ENCODE peak calls at places on chromosomes 7 and 10, in five cellular contexts. X is gastrocnemius medialis, J is BJ, F is colonic mucosa, D is mesendoderm. M is an unnamed sample.

GRCh38 chr7:47473499-47474210 is 108.3 kb downstream of the TNS3 start:
- DNase-seq in F (no peak), J (no peak), D (no peak), X (no peak), M (no peak)

GRCh38 chr10:49538381-49539319 is at the start of gene ERCC6:
- DNase-seq in D (peak; percentile 98), F (peak; percentile 98), J (peak; percentile 91), X (peak; percentile 97), M (peak; percentile 96)

GRCh38 chr7:27129729-27130539 is 623 bp downstream of the HOXA4 start:
- DNase-seq in J (no peak), X (peak; percentile 26), D (no peak), F (peak; percentile 75), M (no peak)

GRCh38 chr10:100909506-100910260 is 3.1 kb upstream of the SLF2 start:
- DNase-seq in X (no peak), J (no peak), D (peak; percentile 29), F (no peak), M (no peak)

GRCh38 chr7:158407581-158408331 is 179.9 kb downstream of the PTPRN2 start:
- DNase-seq in J (no peak), F (no peak), X (no peak), D (peak; percentile 66), M (no peak)

GRCh38 chr7:105675873-105676484 is 94.7 kb upstream of the EFCAB10 start:
- DNase-seq in F (no peak), D (no peak), X (no peak), J (no peak), M (no peak)

GRCh38 chr7:134988161-134988560 is 1.9 kb downstream of the AGBL3 start:
- DNase-seq in J (no peak), F (no peak), D (no peak), X (no peak), M (no peak)

GRCh38 chr7:25795824-25796235 is 356.2 kb upstream of the NFE2L3 start:
- DNase-seq in D (no peak), X (no peak), J (no peak), F (no peak), M (no peak)

GRCh38 chr10:89217057-89217990 is 10.2 kb upstream of the CH25H start:
- DNase-seq in F (peak; percentile 71), J (no peak), D (peak; percentile 52), X (no peak), M (peak; percentile 29)

GRCh38 chr10:49679480-49679893 is at the start of gene C10orf53:
- DNase-seq in X (no peak), F (peak; percentile 43), J (no peak), D (peak; percentile 88), M (peak; percentile 18)

GRCh38 chr10:59708816-59709471 is 706 bp downstream of the SLC16A9 start:
- DNase-seq in F (peak; percentile 70), X (peak; percentile 18), D (peak; percentile 35), J (no peak), M (peak; percentile 39)

GRCh38 chr10:35246770-35247343 is 89.5 kb upstream of the CCNY start:
- DNase-seq in D (no peak), X (no peak), J (no peak), F (no peak), M (no peak)

GRCh38 chr10:58017719-58018367 is 249.9 kb downstream of the IPMK start:
- DNase-seq in F (no peak), X (no peak), J (peak; percentile 69), D (no peak), M (no peak)

GRCh38 chr7:111183373-111183772 is 92.4 kb downstream of the LRRN3 start:
- DNase-seq in F (no peak), J (no peak), X (no peak), D (no peak), M (no peak)

GRCh38 chr10:45239642-45240041 is 75.8 kb downstream of the OR13A1 start:
- DNase-seq in J (peak; percentile 6), F (no peak), D (no peak), X (no peak), M (no peak)

GRCh38 chr7:46658281-46658680 is 737.2 kb upstream of the IGFBP3 start:
- DNase-seq in X (no peak), J (no peak), D (no peak), F (no peak), M (no peak)

GRCh38 chr10:97575101-97575668 is 2.6 kb downstream of the ANKRD2 start:
- DNase-seq in X (no peak), J (no peak), F (no peak), D (peak; percentile 61), M (no peak)

GRCh38 chr10:131785121-131785460 is 115.7 kb upstream of the PPP2R2D start:
- DNase-seq in D (no peak), X (no peak), F (no peak), J (no peak), M (no peak)

GRCh38 chr7:140881507-140882228 is 43.1 kb downstream of the BRAF start:
- DNase-seq in F (no peak), D (no peak), J (no peak), X (no peak), M (no peak)

GRCh38 chr7:106175507-106175906 is 63.4 kb upstream of the SYPL1 start:
- DNase-seq in X (no peak), D (no peak), J (no peak), F (no peak), M (no peak)

GRCh38 chr7:36496576-36496975 is 106.9 kb downstream of the ANLN start:
- DNase-seq in X (no peak), F (no peak), D (no peak), J (no peak), M (no peak)

GRCh38 chr10:109592391-109592790 is 330.9 kb downstream of the XPNPEP1 start:
- DNase-seq in J (no peak), D (no peak), F (no peak), X (no peak), M (no peak)

GRCh38 chr7:6015917-6016652 is 7.0 kb downstream of the AIMP2 start:
- DNase-seq in X (peak; percentile 88), J (peak; percentile 75), F (no peak), D (peak; percentile 26), M (no peak)

GRCh38 chr10:630581-631073 is 58.8 kb downstream of the DIP2C start:
- DNase-seq in X (no peak), F (no peak), D (no peak), J (no peak), M (no peak)

GRCh38 chr10:79081353-79082034 is 12.7 kb downstream of the ZMIZ1 start:
- DNase-seq in D (peak; percentile 66), J (peak; percentile 80), F (no peak), X (peak; percentile 93), M (no peak)

GRCh38 chr7:131723926-131724325 is 167.5 kb upstream of the PODXL start:
- DNase-seq in D (peak; percentile 55), X (no peak), F (no peak), J (no peak), M (no peak)

GRCh38 chr7:24722386-24723177 is 34.7 kb downstream of the GSDME start:
- DNase-seq in F (no peak), J (no peak), D (peak; percentile 78), X (no peak), M (no peak)

GRCh38 chr10:80158598-80159127 is 26.1 kb downstream of the PLAC9 start:
- DNase-seq in X (peak; percentile 87), D (peak; percentile 38), J (peak; percentile 97), F (peak; percentile 59), M (no peak)

GRCh38 chr10:130022501-130023299 is 58.6 kb upstream of the EBF3 start:
- DNase-seq in F (no peak), D (no peak), J (peak; percentile 77), X (no peak), M (no peak)

GRCh38 chr7:128755075-128755474 is 15.9 kb downstream of the CALU start:
- DNase-seq in D (no peak), J (no peak), X (no peak), F (no peak), M (no peak)
- H3K36me3 ChIP-seq in D (peaks cover 11% of the 10 kb centered on the region), J (peaks cover 16% of the 10 kb centered on the region), X (peaks cover 25% of the 10 kb centered on the region), F (no peaks in the 10 kb centered on the region), M (peaks cover 15% of the 10 kb centered on the region)

DNA sequence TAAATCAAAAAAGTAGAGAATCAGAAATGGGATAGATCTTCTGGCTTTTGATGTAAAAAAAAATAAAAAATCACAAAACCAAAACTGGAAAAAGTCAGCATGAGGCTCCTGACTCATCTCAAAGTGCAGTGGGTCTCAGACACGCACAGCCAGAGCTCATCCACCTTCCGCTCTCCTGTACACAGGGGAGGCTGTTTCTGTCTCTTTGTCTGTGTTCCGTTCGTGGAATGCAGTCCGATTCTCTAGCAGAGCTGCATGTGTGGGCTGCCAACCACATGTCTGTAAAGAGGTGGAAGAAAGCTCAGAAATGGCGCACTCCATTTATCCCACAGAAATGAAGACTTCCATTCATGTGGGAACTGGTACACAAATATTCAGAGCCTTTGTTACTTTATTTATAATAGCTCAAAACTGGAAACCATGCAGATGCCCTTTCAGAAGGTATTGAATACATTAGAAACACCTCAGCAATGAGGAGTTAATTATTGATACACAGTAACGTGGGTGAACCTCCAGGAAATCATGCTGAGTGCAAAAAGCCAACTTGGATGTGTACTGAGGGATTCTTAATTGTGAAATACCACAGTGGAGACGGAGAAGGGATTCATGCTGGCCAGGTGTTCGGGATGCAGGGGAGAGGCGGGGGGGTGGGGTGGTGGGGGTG is 123.3 kb downstream of the TRRAP start:
- DNase-seq in D (no peak), X (no peak), J (no peak), F (no peak), M (no peak)
- H3K36me3 ChIP-seq in D (peaks cover 14% of the 10 kb centered on the region), X (peaks cover 57% of the 10 kb centered on the region), J (peaks cover 20% of the 10 kb centered on the region), F (peaks cover 24% of the 10 kb centered on the region), M (peaks cover 26% of the 10 kb centered on the region)

GRCh38 chr7:139572071-139572470 is 48.6 kb downstream of the CLEC2L start:
- DNase-seq in F (no peak), D (no peak), X (no peak), J (no peak), M (no peak)

GRCh38 chr7:139572704-139573395 is 49.4 kb downstream of the CLEC2L start:
- DNase-seq in J (no peak), D (no peak), F (no peak), X (no peak), M (no peak)

GRCh38 chr7:139575338-139575680 is 51.8 kb downstream of the CLEC2L start:
- DNase-seq in X (no peak), D (no peak), F (no peak), J (no peak), M (no peak)

GRCh38 chr7:139574618-139575337 is 51.3 kb downstream of the CLEC2L start:
- DNase-seq in X (peak; percentile 81), D (no peak), J (no peak), F (no peak), M (no peak)

DNA sequence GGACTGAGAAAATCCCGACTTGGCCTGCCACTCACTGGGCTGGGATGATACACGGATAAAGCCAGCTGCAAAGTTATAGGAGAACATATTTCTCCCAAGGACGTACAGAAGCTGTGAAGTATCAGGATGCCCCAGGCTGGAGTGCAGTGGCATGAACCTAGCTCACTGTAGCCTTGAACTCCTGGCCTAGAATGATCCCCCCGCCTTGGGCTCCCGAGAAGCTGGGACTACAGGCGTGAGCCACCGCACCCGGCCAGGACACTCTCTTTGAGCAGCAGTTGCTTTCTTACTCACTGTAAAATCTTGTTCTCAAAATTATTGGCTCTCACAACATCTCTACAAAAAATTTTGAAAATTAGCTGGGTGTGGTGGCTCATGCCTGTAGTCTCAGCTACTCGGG is 50.4 kb downstream of the CLEC2L start:
- DNase-seq in X (no peak), D (no peak), F (no peak), J (no peak), M (no peak)
- H3K36me3 ChIP-seq in X (peaks cover 9% of the 10 kb centered on the region), D (no peaks in the 10 kb centered on the region), F (no peaks in the 10 kb centered on the region), J (peaks cover 6% of the 10 kb centered on the region), M (peaks cover 28% of the 10 kb centered on the region)

DNA sequence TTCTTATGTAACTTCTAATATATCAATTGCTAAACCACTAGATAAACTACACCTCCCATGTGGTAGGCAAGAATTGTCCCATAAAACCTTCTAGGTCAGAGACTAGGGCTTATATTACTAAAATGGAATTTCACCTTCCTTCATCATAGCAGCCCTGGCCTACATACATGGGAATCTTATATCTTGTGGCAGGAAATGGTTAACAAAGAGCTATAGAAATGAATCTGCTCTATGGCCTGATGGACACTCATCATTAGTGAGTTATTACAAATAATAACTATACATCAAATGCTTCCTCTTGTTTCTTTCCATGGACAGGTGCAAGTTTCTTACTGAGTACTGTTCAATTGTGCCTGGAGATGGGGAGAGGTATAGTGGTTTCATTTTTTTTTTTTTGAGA is 62.3 kb upstream of the PDLIM1 start:
- DNase-seq in D (no peak), X (no peak), F (no peak), J (no peak), M (no peak)
- H3K36me3 ChIP-seq in D (no peaks in the 10 kb centered on the region), X (peaks cover 73% of the 10 kb centered on the region), F (no peaks in the 10 kb centered on the region), J (no peaks in the 10 kb centered on the region), M (no peaks in the 10 kb centered on the region)